ENCODE peak calls at places on chromosomes 5 and 9, in five cellular contexts. I is HT1080; A is activated T-cell treated with anti-CD3 and anti-CD28 coated beads, Interleukin-2, amount 50 U/mL, for 4 hours; H is iris pigment epithelial cell; O is activated CD4-positive, alpha-beta T cell treated with anti-CD3 and anti-CD28 coated beads, Interleukin-2, amount 10 ng/mL, durations not matched to agents 7 days and 5 days. W is an unnamed sample.
A peak's percentile ranks its signal among the peaks of the same experiment; 100 is the strongest.

GRCh38 chr5:61162010-61162831 is at the start of gene SMIM15:
- DNase-seq in I (peak; percentile 89), A (peak; percentile 73), H (peak; percentile 81), O (peak; percentile 86), W (peak; percentile 34)

GRCh38 chr5:170273968-170274710 is 23.4 kb downstream of the LCP2 start:
- DNase-seq in I (no peak), A (peak; percentile 46), H (peak; percentile 2), O (peak; percentile 72), W (no peak)

GRCh38 chr5:62477801-62478200 is 65.2 kb downstream of the IPO11 start:
- DNase-seq in I (no peak), A (no peak), H (peak; percentile 54), O (no peak), W (no peak)

GRCh38 chr5:108857905-108858304 is 110.2 kb downstream of the FER start:
- DNase-seq in I (no peak), A (no peak), H (no peak), O (no peak), W (no peak)

GRCh38 chr9:90046317-90046861 is 441.6 kb downstream of the GADD45G start:
- DNase-seq in I (no peak), A (no peak), H (no peak), O (no peak), W (no peak)

GRCh38 chr9:130010151-130010988 is 32.6 kb downstream of the FNBP1 start:
- DNase-seq in I (no peak), A (peak; percentile 43), H (no peak), O (no peak), W (no peak)

GRCh38 chr9:21890696-21891095 is 88.3 kb downstream of the MTAP start:
- DNase-seq in I (no peak), A (no peak), H (no peak), O (no peak), W (no peak)

GRCh38 chr5:170411100-170411499 is 21.9 kb upstream of the KCNMB1 start:
- DNase-seq in I (no peak), A (no peak), H (no peak), O (no peak), W (no peak)